ENCODE peak calls at places on chromosomes 7 and 10, in nine cellular contexts. A is GM12891, G is H1, E is transverse colon, X is body of pancreas, M is GM12878, B is GM12892, C is suprapubic skin, O is breast epithelium. K is an unnamed sample.

GRCh38 chr7:39567294-39567693 is 1.1 kb downstream of the YAE1 start:
- DNase-seq in X (no peak), O (no peak), M (no peak), B (no peak), C (no peak), A (no peak), G (no peak), E (no peak), K (no peak)

GRCh38 chr10:58508316-58508715 is 4.4 kb upstream of the BICC1 start:
- DNase-seq in G (no peak), O (no peak), X (no peak), E (no peak), C (no peak), M (no peak), B (no peak), A (no peak), K (no peak)

GRCh38 chr10:36725581-36726520 is 399.5 kb upstream of the ANKRD30A start:
- DNase-seq in C (no peak), M (no peak), E (no peak), X (peak), G (peak), A (no peak), O (peak), B (no peak), K (no peak)

GRCh38 chr10:69389827-69390490 is 26.8 kb downstream of the TACR2 start:
- DNase-seq in C (no peak), O (no peak), M (no peak), A (no peak), B (no peak), E (no peak), X (no peak), G (peak), K (peak)

GRCh38 chr7:134605978-134606923 is 40.4 kb upstream of the BPGM start:
- DNase-seq in C (no peak), M (no peak), A (peak), O (peak), E (peak), X (peak), G (peak), B (peak), K (peak)

GRCh38 chr7:74280985-74281384 is 8.2 kb upstream of the CLIP2 start:
- DNase-seq in G (no peak), A (no peak), E (no peak), X (no peak), M (no peak), O (no peak), B (no peak), C (no peak), K (no peak)

GRCh38 chr7:104652434-104652833 is 324.0 kb downstream of the LHFPL3 start:
- DNase-seq in B (no peak), G (no peak), C (no peak), E (no peak), M (no peak), X (no peak), A (no peak), O (no peak), K (no peak)

GRCh38 chr10:87734987-87735827 is 75.5 kb downstream of the PAPSS2 start:
- DNase-seq in C (no peak), O (no peak), A (peak), E (no peak), M (no peak), B (no peak), G (peak), X (peak), K (peak)

GRCh38 chr10:33381897-33382578 is 47.6 kb upstream of the NRP1 start:
- DNase-seq in A (no peak), M (no peak), X (no peak), E (peak), G (no peak), C (no peak), O (no peak), B (no peak), K (no peak)

GRCh38 chr10:5292196-5292735 is 72.5 kb upstream of the UCN3 start:
- DNase-seq in X (no peak), C (no peak), O (no peak), E (no peak), G (no peak), A (no peak), M (no peak), B (no peak), K (no peak)

GRCh38 chr10:96170212-96170611 is 40.1 kb downstream of the ZNF518A start:
- DNase-seq in B (no peak), M (no peak), X (no peak), G (no peak), E (no peak), C (no peak), A (no peak), O (no peak), K (no peak)

GRCh38 chr10:34046651-34047050 is 712.2 kb upstream of the NRP1 start:
- DNase-seq in M (no peak), O (no peak), X (no peak), A (no peak), E (no peak), G (no peak), B (no peak), C (no peak), K (no peak)

GRCh38 chr10:48231699-48232315 is 42.7 kb downstream of the FRMPD2 start:
- DNase-seq in O (no peak), C (no peak), B (no peak), M (peak), X (no peak), E (no peak), G (peak), A (no peak), K (no peak)

GRCh38 chr7:29408841-29409243 is 154.8 kb upstream of the PRR15 start:
- DNase-seq in O (peak), G (peak), X (peak), A (peak), M (peak), C (no peak), B (peak), E (peak), K (peak)

GRCh38 chr7:132395375-132395774 is 180.9 kb downstream of the PLXNA4 start:
- DNase-seq in C (no peak), M (no peak), X (no peak), G (no peak), O (no peak), E (no peak), B (no peak), A (no peak), K (no peak)

GRCh38 chr10:129334326-129334725 is 132.7 kb upstream of the MGMT start:
- DNase-seq in E (no peak), O (no peak), X (no peak), A (no peak), B (no peak), M (no peak), G (no peak), C (no peak), K (no peak)

GRCh38 chr7:12458520-12459131 is 55.0 kb upstream of the VWDE start:
- DNase-seq in A (no peak), C (no peak), M (no peak), X (no peak), B (no peak), E (no peak), O (no peak), G (no peak), K (peak)

GRCh38 chr10:117768333-117769045 is 225.9 kb downstream of the EMX2 start:
- DNase-seq in X (no peak), C (no peak), E (no peak), O (no peak), G (no peak), B (no peak), A (no peak), M (no peak), K (no peak)

GRCh38 chr10:67943917-67944316 is 59.5 kb downstream of the SIRT1 start:
- DNase-seq in G (no peak), A (no peak), C (no peak), O (no peak), B (no peak), X (no peak), E (no peak), M (no peak), K (no peak)

GRCh38 chr10:129626801-129627434 is 159.9 kb downstream of the MGMT start:
- DNase-seq in E (no peak), B (no peak), C (no peak), O (no peak), X (no peak), M (no peak), G (no peak), A (no peak), K (no peak)

DNA sequence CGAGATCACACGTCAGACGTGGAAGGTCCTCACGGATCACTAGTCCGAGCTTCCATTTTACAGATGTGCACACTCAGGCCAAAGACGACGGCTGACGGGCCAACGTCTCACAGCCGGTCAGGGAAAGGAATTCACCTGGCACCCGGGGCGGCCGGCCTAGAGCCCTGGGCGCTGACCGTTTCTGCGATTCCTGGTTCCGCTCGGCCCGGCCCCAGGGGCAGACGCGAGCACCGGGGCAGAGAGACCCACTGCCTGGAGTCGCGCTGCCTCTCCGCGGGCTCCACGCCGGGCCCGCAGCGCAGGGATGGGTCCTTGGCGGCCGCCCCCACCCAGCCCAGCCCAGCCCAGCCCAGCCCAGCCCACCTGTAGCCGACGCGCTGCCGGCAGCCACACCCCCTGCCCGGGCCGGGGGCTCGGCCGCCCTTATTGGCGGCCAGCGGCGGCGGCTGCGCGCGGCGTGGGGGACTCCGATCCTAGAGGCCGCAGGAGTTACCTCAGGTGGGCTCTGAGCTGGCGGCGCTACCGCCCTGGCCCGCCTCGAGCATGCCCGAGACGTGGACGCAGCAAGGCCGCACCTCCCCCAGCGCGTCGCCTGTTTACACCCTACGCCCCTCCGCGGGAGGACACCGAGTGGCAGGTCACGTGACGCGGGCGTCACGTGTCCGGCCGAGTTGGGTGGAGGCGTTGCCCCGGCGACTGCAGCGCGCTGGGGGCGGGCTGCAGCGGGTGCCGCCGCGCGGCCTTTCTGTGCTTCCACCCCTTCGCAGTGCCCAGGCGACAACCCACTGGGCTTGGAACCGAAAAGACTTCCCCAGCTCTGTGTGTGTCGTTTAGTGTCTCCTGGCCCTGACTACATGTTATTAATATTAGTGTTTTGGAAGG is 78.1 kb downstream of the ZFAND4 start:
- DNase-seq in A (peak), E (peak), B (peak), X (peak), O (peak), C (peak), M (peak), G (peak), K (peak)
- TF ChIP-seq POLR2A in A (peak), E (peak), B (peak), X (peak), O (no peak), C (no peak), M (peak), G (no peak), K (peak)

DNA sequence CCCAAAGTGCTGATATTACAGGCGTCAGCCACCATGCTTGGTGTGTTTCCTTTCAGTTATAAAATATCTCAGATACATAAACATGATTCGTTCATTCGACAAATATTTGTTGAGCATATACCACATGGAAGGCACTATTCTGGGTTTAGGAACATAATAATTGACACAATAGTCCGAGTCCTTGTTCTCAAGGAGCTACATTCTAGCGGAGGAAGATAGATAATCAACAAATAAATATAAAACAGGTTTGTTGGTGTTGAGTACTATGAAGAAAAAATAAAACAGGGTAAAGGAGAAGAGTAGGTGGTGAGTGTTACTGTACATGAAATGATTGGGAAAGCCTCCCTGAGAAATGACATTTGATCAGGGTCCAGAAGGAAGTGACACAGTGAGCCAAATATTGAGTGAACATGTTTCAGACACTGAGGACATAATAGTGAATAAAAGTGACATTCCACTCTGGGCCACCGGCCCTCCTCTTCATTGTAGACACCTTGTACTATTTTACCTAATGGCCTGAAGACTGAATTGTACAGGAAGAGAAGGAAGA is 6.9 kb upstream of the HILPDA start:
- DNase-seq in B (no peak), M (no peak), O (no peak), E (no peak), X (no peak), C (no peak), A (no peak), G (no peak), K (no peak)
- TF ChIP-seq POLR2A in B (no peak), M (no peak), O (no peak), E (no peak), X (no peak), C (no peak), A (no peak), G (no peak), K (no peak)

GRCh38 chr7:26183545-26184282 is 16.8 kb downstream of the HNRNPA2B1 start:
- DNase-seq in E (no peak), C (no peak), O (no peak), G (no peak), B (no peak), A (no peak), M (no peak), X (no peak), K (no peak)
- TF ChIP-seq POLR2A in E (no peak), C (no peak), O (no peak), G (peak), B (no peak), A (no peak), M (no peak), X (no peak), K (no peak)

GRCh38 chr10:11902646-11903045 is 79.5 kb downstream of the PROSER2 start:
- DNase-seq in C (no peak), E (no peak), G (no peak), M (no peak), O (no peak), X (no peak), A (no peak), B (no peak), K (no peak)

GRCh38 chr10:11898372-11899066 is 75.4 kb downstream of the PROSER2 start:
- DNase-seq in C (no peak), M (no peak), G (no peak), O (peak), E (no peak), A (no peak), X (peak), B (no peak), K (peak)

GRCh38 chr10:11901036-11901301 is 77.8 kb downstream of the PROSER2 start:
- DNase-seq in E (no peak), A (no peak), G (no peak), X (no peak), M (no peak), C (no peak), O (no peak), B (no peak), K (no peak)

GRCh38 chr10:11899067-11899876 is 76.1 kb downstream of the PROSER2 start:
- DNase-seq in O (no peak), C (no peak), X (no peak), M (no peak), E (no peak), B (no peak), A (no peak), G (no peak), K (no peak)

GRCh38 chr10:11901454-11902431 is 78.6 kb downstream of the PROSER2 start:
- DNase-seq in O (no peak), X (no peak), B (no peak), A (no peak), G (no peak), E (no peak), M (no peak), C (no peak), K (peak)
- TF ChIP-seq POLR2A in O (no peak), X (no peak), B (no peak), A (no peak), G (no peak), E (no peak), M (no peak), C (no peak), K (no peak)

GRCh38 chr10:27820637-27821036 is 75.0 kb upstream of the MKX start:
- DNase-seq in G (no peak), B (no peak), A (no peak), E (no peak), M (no peak), C (no peak), X (peak), O (no peak), K (no peak)
- TF ChIP-seq POLR2A in G (no peak), B (no peak), A (no peak), E (no peak), M (no peak), C (no peak), X (no peak), O (no peak), K (no peak)

DNA sequence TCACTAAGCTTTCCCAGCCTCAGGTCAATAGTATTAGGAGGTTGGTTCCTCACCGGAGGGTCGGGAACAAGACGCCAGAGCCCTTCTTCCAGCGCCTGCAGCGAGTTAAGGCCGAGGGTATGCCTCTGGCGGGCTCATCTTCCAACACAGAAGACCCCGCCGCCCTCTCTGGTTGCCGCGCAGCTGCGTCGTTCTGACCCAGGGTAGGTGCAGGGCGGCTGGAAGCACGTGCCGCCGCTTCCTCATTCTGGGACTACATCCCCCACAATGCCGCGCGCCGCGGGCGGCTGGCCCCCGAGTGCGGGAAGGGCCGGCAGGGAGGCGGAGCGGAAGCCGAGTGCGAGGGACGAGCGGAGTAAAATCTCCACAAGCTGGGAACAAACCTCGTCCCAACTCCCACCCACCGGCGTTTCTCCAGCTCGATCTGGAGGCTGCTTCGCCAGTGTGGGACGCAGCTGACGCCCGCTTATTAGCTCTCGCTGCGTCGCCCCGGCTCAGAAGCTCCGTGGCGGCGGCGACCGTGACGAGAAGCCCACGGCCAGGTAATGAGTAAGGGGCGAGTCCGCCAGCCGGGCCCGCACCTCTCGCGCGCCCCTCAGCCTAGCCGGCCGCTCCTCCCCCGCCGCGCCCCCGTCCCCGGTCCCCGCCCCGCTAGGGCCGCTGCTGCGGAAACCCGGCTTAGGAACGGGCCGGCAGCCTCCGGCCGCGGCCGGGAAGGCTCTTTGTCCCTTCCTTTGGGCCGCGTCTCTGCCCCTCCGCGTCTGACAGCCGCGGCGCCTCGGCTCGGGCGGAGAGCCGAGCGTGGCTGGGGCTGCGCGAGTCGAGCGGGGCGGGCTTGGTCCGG is at the start of gene CCDC126:
- DNase-seq in A (peak), O (peak), C (peak), G (peak), X (peak), E (peak), M (peak), B (peak), K (peak)
- TF ChIP-seq POLR2A in A (no peak), O (no peak), C (no peak), G (no peak), X (peak), E (peak), M (peak), B (peak), K (no peak)

GRCh38 chr7:128832880-128833147 is 2.6 kb downstream of the FLNC start:
- DNase-seq in E (no peak), G (no peak), A (no peak), M (no peak), C (no peak), B (no peak), X (no peak), O (no peak), K (no peak)

GRCh38 chr7:128829391-128830166 is 627 bp upstream of the FLNC start:
- DNase-seq in G (no peak), B (no peak), A (no peak), O (no peak), M (no peak), X (no peak), C (no peak), E (no peak), K (no peak)

GRCh38 chr7:128830231-128831177 is at the start of gene FLNC:
- DNase-seq in C (no peak), X (peak), G (peak), O (peak), B (peak), M (no peak), E (peak), A (no peak), K (peak)

GRCh38 chr7:128831994-128832879 is 2.0 kb downstream of the FLNC start:
- DNase-seq in C (no peak), M (no peak), B (peak), G (peak), X (no peak), A (no peak), O (no peak), E (no peak), K (peak)

DNA sequence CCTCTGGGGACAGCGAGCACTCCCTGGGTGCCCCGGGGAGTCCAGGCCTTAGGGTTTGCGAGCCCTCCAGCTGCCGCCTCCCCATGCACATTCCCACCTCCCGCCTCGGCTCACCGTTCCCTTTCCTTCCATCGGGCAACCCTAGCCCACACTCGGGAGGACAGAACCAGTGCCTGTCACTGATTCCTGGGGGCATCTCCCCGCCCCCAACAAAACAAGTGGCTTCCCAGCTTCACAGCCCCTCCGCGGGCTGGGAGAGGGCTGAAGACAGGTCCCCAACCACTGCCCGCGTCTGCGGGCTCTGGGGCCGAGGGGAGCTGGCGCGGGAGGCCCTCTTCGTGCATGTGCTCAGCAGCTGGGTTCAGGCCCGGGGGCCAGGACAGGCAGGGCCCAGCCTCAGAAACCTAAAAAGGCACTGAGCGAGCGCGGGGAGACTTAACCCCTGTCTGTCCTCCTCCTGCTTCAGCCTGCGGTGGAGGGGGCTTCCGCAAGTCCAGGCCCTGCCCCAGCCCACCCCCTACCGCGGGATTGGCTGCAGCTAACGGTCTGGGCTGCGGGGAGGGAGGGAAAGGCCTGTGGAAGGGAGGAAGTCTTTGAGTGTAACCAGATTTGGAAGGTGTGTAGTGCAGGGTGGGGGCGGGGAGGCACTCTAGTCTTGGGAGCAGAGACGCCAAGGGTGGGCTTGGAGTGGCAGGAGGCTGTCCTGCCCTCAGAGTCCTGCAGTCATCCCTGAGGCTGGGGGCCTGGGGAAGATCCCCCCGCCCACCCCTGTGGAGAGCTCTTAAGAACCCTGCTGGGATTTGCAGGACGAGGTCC is 1.2 kb downstream of the FLNC start:
- DNase-seq in X (no peak), C (no peak), A (no peak), B (peak), M (no peak), G (peak), O (no peak), E (peak), K (no peak)
- TF ChIP-seq POLR2A in X (no peak), C (no peak), A (no peak), B (no peak), M (no peak), G (no peak), O (no peak), E (peak), K (no peak)